ENCODE peak calls at places on chromosomes 4 and X, in eight cellular contexts. S is neural progenitor cell; D is DND-41; P is uterus; Y is fibroblast of the aortic adventitia; C is trophoblast cell; B is CD8-positive, alpha-beta memory T cell; Q is BJ. H is an unnamed sample.

GRCh38 chrX:9729161-9729885 is 36.3 kb downstream of the GPR143 start:
- DNase-seq in C (peak; percentile 16), B (no peak), S (no peak), P (no peak), D (no peak), Q (no peak), Y (no peak), H (no peak)

GRCh38 chr4:182179105-182179504 is 64.1 kb upstream of the TENM3 start:
- DNase-seq in C (no peak), D (no peak), B (no peak), Q (no peak), S (peak; percentile 87), Y (peak; percentile 42), P (no peak), H (no peak)

GRCh38 chr4:36824682-36825081 is 419.9 kb upstream of the NWD2 start:
- DNase-seq in Y (no peak), D (no peak), B (no peak), C (peak; percentile 4), Q (no peak), P (no peak), S (no peak), H (peak; percentile 12)

GRCh38 chr4:726235-726787 is 20.7 kb downstream of the PCGF3 start:
- DNase-seq in Q (peak; percentile 44), S (no peak), P (no peak), Y (peak; percentile 80), D (no peak), B (no peak), C (peak; percentile 74), H (no peak)

GRCh38 chr4:86939737-86940141 is 4.9 kb downstream of the AFF1 start:
- DNase-seq in P (no peak), C (no peak), S (no peak), D (no peak), B (no peak), Q (no peak), Y (no peak), H (no peak)

GRCh38 chrX:148270499-148270898 is 229.9 kb upstream of the AFF2 start:
- DNase-seq in Q (no peak), P (no peak), C (no peak), S (no peak), B (peak; percentile 7), Y (no peak), D (no peak), H (no peak)

GRCh38 chr4:176376032-176376614 is 56.4 kb downstream of the SPCS3 start:
- DNase-seq in B (no peak), Y (peak; percentile 57), Q (no peak), D (no peak), P (no peak), C (peak; percentile 45), S (peak; percentile 41), H (peak; percentile 1)

GRCh38 chr4:53622739-53623151 is 31.5 kb upstream of the LNX1 start:
- DNase-seq in Q (peak; percentile 37), S (no peak), P (peak; percentile 47), B (no peak), C (peak; percentile 95), Y (peak; percentile 92), D (no peak), H (no peak)

GRCh38 chr4:73599182-73599581 is 21.1 kb downstream of the RASSF6 start:
- DNase-seq in Y (peak; percentile 74), P (no peak), B (no peak), S (peak; percentile 39), C (peak; percentile 89), D (peak; percentile 55), Q (no peak), H (no peak)

GRCh38 chr4:60805500-60806313 is 394.4 kb upstream of the ADGRL3 start:
- DNase-seq in B (no peak), P (no peak), S (peak; percentile 59), C (peak; percentile 74), Y (peak; percentile 39), D (no peak), Q (no peak), H (peak; percentile 28)

GRCh38 chrX:11341274-11342256 is 48.4 kb downstream of the AMELX start:
- DNase-seq in S (no peak), Q (peak; percentile 44), B (no peak), P (peak; percentile 77), Y (peak; percentile 91), D (no peak), C (peak; percentile 75), H (no peak)

GRCh38 chr4:112058433-112058832 is 86.8 kb upstream of the FAM241A start:
- DNase-seq in Q (no peak), P (no peak), D (no peak), Y (peak; percentile 11), B (no peak), C (peak; percentile 26), S (no peak), H (no peak)

GRCh38 chr4:6688879-6689505 is 4.7 kb upstream of the S100P start:
- DNase-seq in D (peak; percentile 76), Y (peak; percentile 81), C (peak; percentile 97), P (no peak), B (peak; percentile 65), Q (peak; percentile 68), S (peak; percentile 31), H (peak; percentile 71)

GRCh38 chrX:151973851-151974335 is 583 bp downstream of the GABRE start:
- DNase-seq in C (no peak), B (no peak), P (peak; percentile 34), Y (peak; percentile 33), D (no peak), S (no peak), Q (no peak), H (no peak)

GRCh38 chr4:14115106-14115505 is 487.6 kb upstream of the BOD1L1 start:
- DNase-seq in B (no peak), D (no peak), C (no peak), S (no peak), Y (no peak), P (no peak), Q (no peak), H (no peak)

GRCh38 chr4:153788419-153789276 is at the start of gene SFRP2:
- DNase-seq in S (peak; percentile 94), P (no peak), Q (no peak), B (no peak), D (no peak), Y (no peak), C (no peak), H (no peak)

GRCh38 chrX:46574941-46575381 is 1.4 kb downstream of the CHST7 start:
- DNase-seq in Y (no peak), D (no peak), B (peak; percentile 7), P (no peak), S (peak; percentile 55), C (peak; percentile 64), Q (no peak), H (no peak)

GRCh38 chrX:17500145-17500579 is 125.2 kb downstream of the NHS start:
- DNase-seq in Q (no peak), C (no peak), B (no peak), S (no peak), P (no peak), Y (peak; percentile 54), D (no peak), H (no peak)

GRCh38 chrX:109270580-109271484 is 211.1 kb downstream of the GUCY2F start:
- DNase-seq in B (no peak), P (no peak), S (no peak), D (no peak), Q (no peak), Y (peak; percentile 12), C (peak; percentile 5), H (no peak)

GRCh38 chr4:42632653-42633382 is 24.1 kb downstream of the ATP8A1 start:
- DNase-seq in Y (no peak), S (no peak), D (no peak), B (no peak), P (no peak), C (no peak), Q (no peak), H (no peak)

GRCh38 chr4:2141022-2141761 is 82.1 kb downstream of the NAT8L start:
- DNase-seq in Y (no peak), D (no peak), S (no peak), P (no peak), C (no peak), Q (no peak), B (no peak), H (no peak)

GRCh38 chr4:110533940-110534339 is 58.0 kb downstream of the ENPEP start:
- DNase-seq in B (no peak), C (peak; percentile 58), S (no peak), D (no peak), Q (peak; percentile 46), Y (peak; percentile 95), P (no peak), H (no peak)

GRCh38 chrX:38804481-38805293 is 3.4 kb downstream of the MID1IP1 start:
- DNase-seq in Y (peak; percentile 35), D (peak; percentile 45), Q (no peak), P (peak; percentile 20), B (peak; percentile 49), C (peak; percentile 58), S (peak; percentile 46), H (no peak)

GRCh38 chr4:67727124-67727850 is 26.3 kb upstream of the UBA6 start:
- DNase-seq in Q (no peak), D (no peak), Y (peak; percentile 61), B (no peak), P (no peak), C (peak; percentile 96), S (no peak), H (no peak)

GRCh38 chrX:41862562-41863184 is 60.7 kb downstream of the CASK start:
- DNase-seq in C (no peak), Y (no peak), D (no peak), Q (no peak), B (no peak), P (no peak), S (no peak), H (no peak)

GRCh38 chr4:149176019-149176418 is 639.6 kb downstream of the IQCM start:
- DNase-seq in B (no peak), D (no peak), P (no peak), Y (no peak), Q (no peak), S (peak; percentile 20), C (no peak), H (peak; percentile 19)

GRCh38 chrX:110056419-110056818 is 53.5 kb downstream of the TMEM164 start:
- DNase-seq in Y (no peak), B (no peak), P (no peak), C (no peak), D (no peak), Q (no peak), S (no peak), H (no peak)

GRCh38 chr4:22440999-22441398 is 74.9 kb downstream of the ADGRA3 start:
- DNase-seq in Q (no peak), D (no peak), Y (no peak), B (no peak), P (no peak), C (no peak), S (no peak), H (no peak)
- H3K4me3 ChIP-seq in Q (no peak overlapping the region), D (no peak overlapping the region), Y (no peak overlapping the region), B (no peak overlapping the region), P (no peak overlapping the region), C (no peak overlapping the region), S (no peak overlapping the region), H (no peak overlapping the region)

GRCh38 chr4:26071688-26072087 is 157.7 kb downstream of the SMIM20 start:
- DNase-seq in Q (no peak), S (no peak), Y (no peak), C (no peak), D (no peak), B (no peak), P (no peak), H (no peak)
- H3K4me3 ChIP-seq in Q (no peak overlapping the region), S (no peak overlapping the region), Y (no peak overlapping the region), C (no peak overlapping the region), D (no peak overlapping the region), B (no peak overlapping the region), P (no peak overlapping the region), H (no peak overlapping the region)

GRCh38 chr4:99670409-99671073 is 12.9 kb upstream of the C4orf54 start:
- DNase-seq in S (no peak), P (no peak), C (peak; percentile 21), Q (no peak), B (no peak), Y (no peak), D (no peak), H (no peak)
- H3K4me3 ChIP-seq in S (no peak overlapping the region), P (no peak overlapping the region), C (no peak overlapping the region), Q (no peak overlapping the region), B (no peak overlapping the region), Y (no peak overlapping the region), D (no peak overlapping the region), H (no peak overlapping the region)

GRCh38 chrX:119759333-119759766 is 962 bp downstream of the SOWAHD start:
- DNase-seq in P (no peak), B (no peak), Y (no peak), D (no peak), C (no peak), Q (no peak), S (peak; percentile 27), H (no peak)
- H3K4me3 ChIP-seq in P (peak overlapping the region; percentile 43), B (no peak overlapping the region), Y (no peak overlapping the region), D (no peak overlapping the region), C (no peak overlapping the region), Q (peak overlapping the region; percentile 47), S (peak overlapping the region; percentile 53), H (no peak overlapping the region)